ENCODE peak calls at places on chromosome 5, in ten cellular contexts. One of them, this sample, is unnamed.

GRCh38 chr5:112174959-112175594 is 244.0 kb downstream of the EPB41L4A start:
- DNase-seq in stimulated activated CD8-positive, alpha-beta memory T cell treated with anti-CD3 and anti-CD28 coated beads, Interleukin-7, amount 100 ng/mL, for 1 hour: no peak
- DNase-seq in bronchial epithelial cell: peak
- DNase-seq in fibroblast of gingiva: peak
- DNase-seq in nephron progenitor cell: peak
- DNase-seq in foreskin fibroblast: no peak
- DNase-seq in neural progenitor cell: peak
- DNase-seq in GM23248: peak
- DNase-seq in SW 1271: peak
- DNase-seq in frontal cortex: no peak
- DNase-seq in this sample: peak

GRCh38 chr5:3043600-3043999 is 292.1 kb upstream of the IRX2 start:
- DNase-seq in GM23248: no peak
- DNase-seq in bronchial epithelial cell: no peak
- DNase-seq in frontal cortex: no peak
- DNase-seq in neural progenitor cell: no peak
- DNase-seq in fibroblast of gingiva: no peak
- DNase-seq in foreskin fibroblast: no peak
- DNase-seq in SW 1271: no peak
- DNase-seq in nephron progenitor cell: no peak
- DNase-seq in stimulated activated CD8-positive, alpha-beta memory T cell treated with anti-CD3 and anti-CD28 coated beads, Interleukin-7, amount 100 ng/mL, for 1 hour: no peak
- DNase-seq in this sample: no peak

GRCh38 chr5:67972027-67972822 is 243.3 kb upstream of the PIK3R1 start:
- DNase-seq in neural progenitor cell: no peak
- DNase-seq in stimulated activated CD8-positive, alpha-beta memory T cell treated with anti-CD3 and anti-CD28 coated beads, Interleukin-7, amount 100 ng/mL, for 1 hour: no peak
- DNase-seq in foreskin fibroblast: no peak
- DNase-seq in SW 1271: no peak
- DNase-seq in fibroblast of gingiva: no peak
- DNase-seq in GM23248: no peak
- DNase-seq in bronchial epithelial cell: no peak
- DNase-seq in frontal cortex: no peak
- DNase-seq in nephron progenitor cell: no peak
- DNase-seq in this sample: no peak

GRCh38 chr5:54689411-54690251 is 172.1 kb downstream of the SNX18 start:
- DNase-seq in foreskin fibroblast: no peak
- DNase-seq in nephron progenitor cell: no peak
- DNase-seq in GM23248: no peak
- DNase-seq in stimulated activated CD8-positive, alpha-beta memory T cell treated with anti-CD3 and anti-CD28 coated beads, Interleukin-7, amount 100 ng/mL, for 1 hour: no peak
- DNase-seq in bronchial epithelial cell: no peak
- DNase-seq in fibroblast of gingiva: no peak
- DNase-seq in frontal cortex: no peak
- DNase-seq in SW 1271: no peak
- DNase-seq in neural progenitor cell: no peak
- DNase-seq in this sample: no peak

GRCh38 chr5:141208478-141208877 is at the start of gene PCDHB12:
- DNase-seq in foreskin fibroblast: no peak
- DNase-seq in nephron progenitor cell: no peak
- DNase-seq in stimulated activated CD8-positive, alpha-beta memory T cell treated with anti-CD3 and anti-CD28 coated beads, Interleukin-7, amount 100 ng/mL, for 1 hour: no peak
- DNase-seq in bronchial epithelial cell: no peak
- DNase-seq in SW 1271: no peak
- DNase-seq in GM23248: peak
- DNase-seq in neural progenitor cell: peak
- DNase-seq in fibroblast of gingiva: no peak
- DNase-seq in frontal cortex: no peak
- DNase-seq in this sample: no peak

GRCh38 chr5:103503065-103503464 is 59.5 kb downstream of the NUDT12 start:
- DNase-seq in GM23248: no peak
- DNase-seq in SW 1271: no peak
- DNase-seq in nephron progenitor cell: no peak
- DNase-seq in foreskin fibroblast: no peak
- DNase-seq in frontal cortex: no peak
- DNase-seq in neural progenitor cell: no peak
- DNase-seq in stimulated activated CD8-positive, alpha-beta memory T cell treated with anti-CD3 and anti-CD28 coated beads, Interleukin-7, amount 100 ng/mL, for 1 hour: no peak
- DNase-seq in fibroblast of gingiva: no peak
- DNase-seq in bronchial epithelial cell: peak
- DNase-seq in this sample: no peak

GRCh38 chr5:119355636-119356383 is at the start of gene TNFAIP8:
- DNase-seq in nephron progenitor cell: peak
- DNase-seq in neural progenitor cell: peak
- DNase-seq in bronchial epithelial cell: peak
- DNase-seq in foreskin fibroblast: peak
- DNase-seq in frontal cortex: no peak
- DNase-seq in stimulated activated CD8-positive, alpha-beta memory T cell treated with anti-CD3 and anti-CD28 coated beads, Interleukin-7, amount 100 ng/mL, for 1 hour: no peak
- DNase-seq in fibroblast of gingiva: peak
- DNase-seq in SW 1271: no peak
- DNase-seq in GM23248: peak
- DNase-seq in this sample: no peak

GRCh38 chr5:54390015-54390414 is 65.5 kb upstream of the HSPB3 start:
- DNase-seq in nephron progenitor cell: no peak
- DNase-seq in GM23248: peak
- DNase-seq in foreskin fibroblast: peak
- DNase-seq in fibroblast of gingiva: peak
- DNase-seq in SW 1271: peak
- DNase-seq in frontal cortex: no peak
- DNase-seq in stimulated activated CD8-positive, alpha-beta memory T cell treated with anti-CD3 and anti-CD28 coated beads, Interleukin-7, amount 100 ng/mL, for 1 hour: no peak
- DNase-seq in neural progenitor cell: no peak
- DNase-seq in bronchial epithelial cell: peak
- DNase-seq in this sample: no peak

GRCh38 chr5:38250752-38251448 is 7.5 kb upstream of the EGFLAM start:
- DNase-seq in fibroblast of gingiva: no peak
- DNase-seq in stimulated activated CD8-positive, alpha-beta memory T cell treated with anti-CD3 and anti-CD28 coated beads, Interleukin-7, amount 100 ng/mL, for 1 hour: no peak
- DNase-seq in SW 1271: no peak
- DNase-seq in nephron progenitor cell: no peak
- DNase-seq in bronchial epithelial cell: no peak
- DNase-seq in GM23248: no peak
- DNase-seq in frontal cortex: no peak
- DNase-seq in neural progenitor cell: no peak
- DNase-seq in foreskin fibroblast: no peak
- DNase-seq in this sample: no peak

GRCh38 chr5:80781356-80781755 is 126.6 kb upstream of the DHFR start:
- DNase-seq in foreskin fibroblast: peak
- DNase-seq in stimulated activated CD8-positive, alpha-beta memory T cell treated with anti-CD3 and anti-CD28 coated beads, Interleukin-7, amount 100 ng/mL, for 1 hour: no peak
- DNase-seq in neural progenitor cell: no peak
- DNase-seq in nephron progenitor cell: no peak
- DNase-seq in bronchial epithelial cell: peak
- DNase-seq in fibroblast of gingiva: no peak
- DNase-seq in SW 1271: peak
- DNase-seq in frontal cortex: no peak
- DNase-seq in GM23248: peak
- DNase-seq in this sample: no peak

GRCh38 chr5:124832510-124832909 is 86.1 kb upstream of the ZNF608 start:
- DNase-seq in nephron progenitor cell: no peak
- DNase-seq in stimulated activated CD8-positive, alpha-beta memory T cell treated with anti-CD3 and anti-CD28 coated beads, Interleukin-7, amount 100 ng/mL, for 1 hour: no peak
- DNase-seq in fibroblast of gingiva: no peak
- DNase-seq in GM23248: no peak
- DNase-seq in SW 1271: no peak
- DNase-seq in bronchial epithelial cell: no peak
- DNase-seq in foreskin fibroblast: no peak
- DNase-seq in neural progenitor cell: no peak
- DNase-seq in frontal cortex: no peak
- DNase-seq in this sample: no peak

GRCh38 chr5:180178516-180179398 is 30.3 kb downstream of the RASGEF1C start:
- DNase-seq in neural progenitor cell: no peak
- DNase-seq in stimulated activated CD8-positive, alpha-beta memory T cell treated with anti-CD3 and anti-CD28 coated beads, Interleukin-7, amount 100 ng/mL, for 1 hour: no peak
- DNase-seq in GM23248: no peak
- DNase-seq in foreskin fibroblast: no peak
- DNase-seq in nephron progenitor cell: no peak
- DNase-seq in bronchial epithelial cell: no peak
- DNase-seq in fibroblast of gingiva: no peak
- DNase-seq in SW 1271: no peak
- DNase-seq in frontal cortex: no peak
- DNase-seq in this sample: peak

GRCh38 chr5:134572811-134573210 is 47.3 kb downstream of the JADE2 start:
- DNase-seq in GM23248: no peak
- DNase-seq in nephron progenitor cell: no peak
- DNase-seq in stimulated activated CD8-positive, alpha-beta memory T cell treated with anti-CD3 and anti-CD28 coated beads, Interleukin-7, amount 100 ng/mL, for 1 hour: no peak
- DNase-seq in frontal cortex: no peak
- DNase-seq in fibroblast of gingiva: no peak
- DNase-seq in neural progenitor cell: no peak
- DNase-seq in SW 1271: no peak
- DNase-seq in bronchial epithelial cell: no peak
- DNase-seq in foreskin fibroblast: no peak
- DNase-seq in this sample: no peak

GRCh38 chr5:139710370-139711066 is 62.4 kb downstream of the CXXC5 start:
- DNase-seq in GM23248: peak
- DNase-seq in nephron progenitor cell: peak
- DNase-seq in frontal cortex: peak
- DNase-seq in neural progenitor cell: peak
- DNase-seq in foreskin fibroblast: no peak
- DNase-seq in SW 1271: peak
- DNase-seq in bronchial epithelial cell: no peak
- DNase-seq in fibroblast of gingiva: peak
- DNase-seq in stimulated activated CD8-positive, alpha-beta memory T cell treated with anti-CD3 and anti-CD28 coated beads, Interleukin-7, amount 100 ng/mL, for 1 hour: peak
- DNase-seq in this sample: peak

GRCh38 chr5:5929231-5929630 is 449.1 kb downstream of the MED10 start:
- DNase-seq in SW 1271: no peak
- DNase-seq in foreskin fibroblast: no peak
- DNase-seq in neural progenitor cell: no peak
- DNase-seq in bronchial epithelial cell: no peak
- DNase-seq in stimulated activated CD8-positive, alpha-beta memory T cell treated with anti-CD3 and anti-CD28 coated beads, Interleukin-7, amount 100 ng/mL, for 1 hour: no peak
- DNase-seq in fibroblast of gingiva: no peak
- DNase-seq in GM23248: no peak
- DNase-seq in frontal cortex: no peak
- DNase-seq in nephron progenitor cell: no peak
- DNase-seq in this sample: no peak

GRCh38 chr5:114010362-114010761 is 351.5 kb upstream of the KCNN2 start:
- DNase-seq in SW 1271: no peak
- DNase-seq in neural progenitor cell: no peak
- DNase-seq in foreskin fibroblast: peak
- DNase-seq in fibroblast of gingiva: no peak
- DNase-seq in nephron progenitor cell: no peak
- DNase-seq in frontal cortex: no peak
- DNase-seq in GM23248: peak
- DNase-seq in bronchial epithelial cell: peak
- DNase-seq in stimulated activated CD8-positive, alpha-beta memory T cell treated with anti-CD3 and anti-CD28 coated beads, Interleukin-7, amount 100 ng/mL, for 1 hour: no peak
- DNase-seq in this sample: no peak

GRCh38 chr5:14665110-14665822 is 748 bp downstream of the OTULIN start:
- DNase-seq in neural progenitor cell: peak
- DNase-seq in fibroblast of gingiva: peak
- DNase-seq in foreskin fibroblast: no peak
- DNase-seq in stimulated activated CD8-positive, alpha-beta memory T cell treated with anti-CD3 and anti-CD28 coated beads, Interleukin-7, amount 100 ng/mL, for 1 hour: no peak
- DNase-seq in frontal cortex: peak
- DNase-seq in GM23248: peak
- DNase-seq in SW 1271: peak
- DNase-seq in bronchial epithelial cell: no peak
- DNase-seq in nephron progenitor cell: peak
- DNase-seq in this sample: no peak

GRCh38 chr5:53777864-53778618 is 217.6 kb downstream of the NDUFS4 start:
- DNase-seq in GM23248: no peak
- DNase-seq in foreskin fibroblast: no peak
- DNase-seq in SW 1271: no peak
- DNase-seq in stimulated activated CD8-positive, alpha-beta memory T cell treated with anti-CD3 and anti-CD28 coated beads, Interleukin-7, amount 100 ng/mL, for 1 hour: no peak
- DNase-seq in fibroblast of gingiva: no peak
- DNase-seq in frontal cortex: no peak
- DNase-seq in bronchial epithelial cell: peak
- DNase-seq in nephron progenitor cell: no peak
- DNase-seq in neural progenitor cell: no peak
- DNase-seq in this sample: no peak

GRCh38 chr5:42377496-42377895 is 45.7 kb upstream of the GHR start:
- DNase-seq in SW 1271: peak
- DNase-seq in frontal cortex: no peak
- DNase-seq in GM23248: no peak
- DNase-seq in nephron progenitor cell: no peak
- DNase-seq in bronchial epithelial cell: peak
- DNase-seq in stimulated activated CD8-positive, alpha-beta memory T cell treated with anti-CD3 and anti-CD28 coated beads, Interleukin-7, amount 100 ng/mL, for 1 hour: no peak
- DNase-seq in fibroblast of gingiva: peak
- DNase-seq in foreskin fibroblast: peak
- DNase-seq in neural progenitor cell: no peak
- DNase-seq in this sample: no peak

GRCh38 chr5:98989723-98990122 is 60.9 kb upstream of the CHD1 start:
- DNase-seq in SW 1271: no peak
- DNase-seq in stimulated activated CD8-positive, alpha-beta memory T cell treated with anti-CD3 and anti-CD28 coated beads, Interleukin-7, amount 100 ng/mL, for 1 hour: no peak
- DNase-seq in frontal cortex: no peak
- DNase-seq in nephron progenitor cell: no peak
- DNase-seq in bronchial epithelial cell: no peak
- DNase-seq in fibroblast of gingiva: no peak
- DNase-seq in foreskin fibroblast: no peak
- DNase-seq in neural progenitor cell: no peak
- DNase-seq in GM23248: no peak
- DNase-seq in this sample: no peak

GRCh38 chr5:163943546-163943945 is 438.1 kb downstream of the MAT2B start:
- DNase-seq in fibroblast of gingiva: peak
- DNase-seq in foreskin fibroblast: no peak
- DNase-seq in stimulated activated CD8-positive, alpha-beta memory T cell treated with anti-CD3 and anti-CD28 coated beads, Interleukin-7, amount 100 ng/mL, for 1 hour: no peak
- DNase-seq in SW 1271: no peak
- DNase-seq in neural progenitor cell: no peak
- DNase-seq in GM23248: peak
- DNase-seq in bronchial epithelial cell: no peak
- DNase-seq in frontal cortex: no peak
- DNase-seq in nephron progenitor cell: no peak
- DNase-seq in this sample: no peak

GRCh38 chr5:43804041-43804440 is 201.1 kb downstream of the NNT start:
- DNase-seq in neural progenitor cell: no peak
- DNase-seq in frontal cortex: no peak
- DNase-seq in nephron progenitor cell: no peak
- DNase-seq in SW 1271: no peak
- DNase-seq in bronchial epithelial cell: no peak
- DNase-seq in GM23248: no peak
- DNase-seq in stimulated activated CD8-positive, alpha-beta memory T cell treated with anti-CD3 and anti-CD28 coated beads, Interleukin-7, amount 100 ng/mL, for 1 hour: no peak
- DNase-seq in foreskin fibroblast: no peak
- DNase-seq in fibroblast of gingiva: no peak
- DNase-seq in this sample: no peak

GRCh38 chr5:176415240-176416122 is 858 bp downstream of the CLTB start:
- DNase-seq in fibroblast of gingiva: peak
- DNase-seq in nephron progenitor cell: no peak
- DNase-seq in GM23248: peak
- DNase-seq in neural progenitor cell: peak
- DNase-seq in foreskin fibroblast: peak
- DNase-seq in frontal cortex: peak
- DNase-seq in stimulated activated CD8-positive, alpha-beta memory T cell treated with anti-CD3 and anti-CD28 coated beads, Interleukin-7, amount 100 ng/mL, for 1 hour: no peak
- DNase-seq in SW 1271: peak
- DNase-seq in bronchial epithelial cell: peak
- DNase-seq in this sample: no peak

GRCh38 chr5:163622796-163623195 is 117.4 kb downstream of the MAT2B start:
- DNase-seq in fibroblast of gingiva: no peak
- DNase-seq in bronchial epithelial cell: no peak
- DNase-seq in neural progenitor cell: no peak
- DNase-seq in nephron progenitor cell: no peak
- DNase-seq in foreskin fibroblast: no peak
- DNase-seq in SW 1271: no peak
- DNase-seq in stimulated activated CD8-positive, alpha-beta memory T cell treated with anti-CD3 and anti-CD28 coated beads, Interleukin-7, amount 100 ng/mL, for 1 hour: no peak
- DNase-seq in frontal cortex: no peak
- DNase-seq in GM23248: no peak
- DNase-seq in this sample: no peak

GRCh38 chr5:139458580-139459407 is 3.7 kb downstream of the ECSCR start:
- DNase-seq in SW 1271: peak
- DNase-seq in stimulated activated CD8-positive, alpha-beta memory T cell treated with anti-CD3 and anti-CD28 coated beads, Interleukin-7, amount 100 ng/mL, for 1 hour: peak
- DNase-seq in foreskin fibroblast: peak
- DNase-seq in frontal cortex: no peak
- DNase-seq in nephron progenitor cell: no peak
- DNase-seq in GM23248: peak
- DNase-seq in fibroblast of gingiva: no peak
- DNase-seq in neural progenitor cell: no peak
- DNase-seq in bronchial epithelial cell: peak
- DNase-seq in this sample: no peak

GRCh38 chr5:91136271-91136670 is 246.8 kb downstream of the ARRDC3 start:
- DNase-seq in foreskin fibroblast: no peak
- DNase-seq in nephron progenitor cell: no peak
- DNase-seq in frontal cortex: no peak
- DNase-seq in bronchial epithelial cell: peak
- DNase-seq in fibroblast of gingiva: no peak
- DNase-seq in neural progenitor cell: no peak
- DNase-seq in SW 1271: peak
- DNase-seq in GM23248: no peak
- DNase-seq in stimulated activated CD8-positive, alpha-beta memory T cell treated with anti-CD3 and anti-CD28 coated beads, Interleukin-7, amount 100 ng/mL, for 1 hour: no peak
- DNase-seq in this sample: no peak

GRCh38 chr5:158406884-158407790 is 548.2 kb upstream of the CLINT1 start:
- DNase-seq in SW 1271: peak
- DNase-seq in foreskin fibroblast: peak
- DNase-seq in GM23248: peak
- DNase-seq in frontal cortex: no peak
- DNase-seq in nephron progenitor cell: no peak
- DNase-seq in fibroblast of gingiva: peak
- DNase-seq in neural progenitor cell: no peak
- DNase-seq in bronchial epithelial cell: peak
- DNase-seq in stimulated activated CD8-positive, alpha-beta memory T cell treated with anti-CD3 and anti-CD28 coated beads, Interleukin-7, amount 100 ng/mL, for 1 hour: no peak
- DNase-seq in this sample: no peak

GRCh38 chr5:171570244-171570819 is 150.9 kb downstream of the FGF18 start:
- DNase-seq in bronchial epithelial cell: no peak
- DNase-seq in SW 1271: no peak
- DNase-seq in neural progenitor cell: no peak
- DNase-seq in frontal cortex: no peak
- DNase-seq in foreskin fibroblast: no peak
- DNase-seq in nephron progenitor cell: no peak
- DNase-seq in GM23248: no peak
- DNase-seq in stimulated activated CD8-positive, alpha-beta memory T cell treated with anti-CD3 and anti-CD28 coated beads, Interleukin-7, amount 100 ng/mL, for 1 hour: no peak
- DNase-seq in fibroblast of gingiva: no peak
- DNase-seq in this sample: no peak

This sample was measured in DMS79.